ENCODE peak calls at places on chromosomes 1 and 21, in five cellular contexts. F is neural progenitor cell; A is naive thymus-derived CD4-positive, alpha-beta T cell; O is CD8-positive, alpha-beta T cell; W is AG04450. U is an unnamed sample. For H3K9me3, the result is how much of the 10 kb centered on the place peaks cover.

GRCh38 chr1:151897861-151898468 is 11.3 kb downstream of the THEM4 start:
- DNase-seq in F (no peak), A (no peak), O (no peak), W (no peak), U (no peak)

GRCh38 chr1:10692401-10693021 is 103.9 kb downstream of the CASZ1 start:
- DNase-seq in F (peak), A (peak), O (peak), W (no peak), U (peak)

GRCh38 chr1:215891673-215892072 is 324.6 kb downstream of the KCTD3 start:
- DNase-seq in F (no peak), A (no peak), O (no peak), W (no peak), U (no peak)

GRCh38 chr1:100164226-100164625 is 13.8 kb downstream of the LRRC39 start:
- DNase-seq in F (peak), A (no peak), O (no peak), W (no peak), U (no peak)

GRCh38 chr1:174967845-174968705 is 31.7 kb upstream of the CACYBP start:
- DNase-seq in F (no peak), A (peak), O (no peak), W (no peak), U (no peak)

GRCh38 chr1:3743421-3743820 is 8.8 kb upstream of the CCDC27 start:
- DNase-seq in F (no peak), A (no peak), O (no peak), W (no peak), U (no peak)

GRCh38 chr1:241747992-241748391 is 95.9 kb downstream of the WDR64 start:
- DNase-seq in F (peak), A (no peak), O (no peak), W (no peak), U (no peak)

GRCh38 chr1:178093958-178094751 is at the start of gene RASAL2:
- DNase-seq in F (peak), A (no peak), O (no peak), W (no peak), U (no peak)

GRCh38 chr1:172132836-172133235 is 287.6 kb upstream of the C1orf105 start:
- DNase-seq in F (no peak), A (no peak), O (no peak), W (no peak), U (no peak)

GRCh38 chr1:161373442-161373841 is 5.8 kb upstream of the CFAP126 start:
- DNase-seq in F (no peak), A (no peak), O (no peak), W (no peak), U (no peak)

GRCh38 chr1:111615874-111616715 is 3.5 kb upstream of the RAP1A start:
- DNase-seq in F (no peak), A (no peak), O (peak), W (no peak), U (peak)

GRCh38 chr1:44733365-44733764 is 2.4 kb upstream of the RNU5D-1 start:
- DNase-seq in F (no peak), A (no peak), O (no peak), W (no peak), U (no peak)

GRCh38 chr1:221794079-221794670 is 52.3 kb upstream of the DUSP10 start:
- DNase-seq in F (no peak), A (no peak), O (no peak), W (peak), U (no peak)

GRCh38 chr1:6334261-6334993 is 59.1 kb downstream of the ACOT7 start:
- DNase-seq in F (no peak), A (no peak), O (no peak), W (no peak), U (no peak)

GRCh38 chr1:25784575-25785051 is 15.4 kb upstream of the SELENON start:
- DNase-seq in F (no peak), A (no peak), O (no peak), W (no peak), U (no peak)

GRCh38 chr1:14571810-14572767 is 26.4 kb upstream of the KAZN start:
- DNase-seq in F (peak), A (no peak), O (no peak), W (no peak), U (peak)

GRCh38 chr1:64234714-64235113 is 31.3 kb downstream of the UBE2U start:
- DNase-seq in F (no peak), A (no peak), O (no peak), W (no peak), U (no peak)

GRCh38 chr1:42960693-42961559 is 2.3 kb upstream of the SLC2A1 start:
- DNase-seq in F (peak), A (no peak), O (no peak), W (no peak), U (peak)

GRCh38 chr1:14516974-14517812 is 81.3 kb upstream of the KAZN start:
- DNase-seq in F (no peak), A (no peak), O (no peak), W (peak), U (no peak)

GRCh38 chr1:147084273-147085096 is 87.8 kb downstream of the PRKAB2 start:
- DNase-seq in F (peak), A (peak), O (peak), W (peak), U (peak)

GRCh38 chr1:202145325-202146140 is 996 bp upstream of the ARL8A start:
- DNase-seq in F (no peak), A (no peak), O (no peak), W (no peak), U (peak)

GRCh38 chr1:244053831-244054230 is 2.7 kb downstream of the ZBTB18 start:
- DNase-seq in F (no peak), A (no peak), O (no peak), W (no peak), U (no peak)

GRCh38 chr1:223713546-223714420 is 1.4 kb downstream of the CAPN2 start:
- DNase-seq in F (no peak), A (no peak), O (no peak), W (no peak), U (no peak)

GRCh38 chr21:39575778-39576177 is 37.0 kb upstream of the B3GALT5 start:
- DNase-seq in F (no peak), A (no peak), O (no peak), W (no peak), U (no peak)

GRCh38 chr1:186819140-186819539 is 9.6 kb upstream of the PLA2G4A start:
- DNase-seq in F (no peak), A (no peak), O (no peak), W (peak), U (no peak)

GRCh38 chr1:110686188-110686587 is 11.4 kb upstream of the KCNA3 start:
- DNase-seq in F (no peak), A (peak), O (peak), W (no peak), U (no peak)

GRCh38 chr1:38680801-38681510 is 178.6 kb downstream of the RRAGC start:
- DNase-seq in F (peak), A (no peak), O (no peak), W (no peak), U (no peak)

GRCh38 chr21:46557469-46557868 is 47.4 kb downstream of the S100B start:
- DNase-seq in F (no peak), A (no peak), O (no peak), W (no peak), U (no peak)

GRCh38 chr1:193543259-193543658 is 356.8 kb upstream of the B3GALT2 start:
- DNase-seq in F (peak), A (no peak), O (no peak), W (no peak), U (no peak)

GRCh38 chr21:27206368-27206982 is 239.6 kb upstream of the ADAMTS5 start:
- DNase-seq in F (peak), A (no peak), O (no peak), W (no peak), U (no peak)

GRCh38 chr1:92481598-92482403 is 4.9 kb downstream of the GFI1 start:
- DNase-seq in F (peak), A (no peak), O (no peak), W (no peak), U (peak)

GRCh38 chr1:10510520-10511493 is 36.1 kb downstream of the PEX14 start:
- DNase-seq in F (no peak), A (peak), O (peak), W (peak), U (no peak)

GRCh38 chr21:42445311-42445710 is 41.6 kb downstream of the UBASH3A start:
- DNase-seq in F (no peak), A (no peak), O (no peak), W (no peak), U (no peak)

GRCh38 chr1:29798699-29799566 is 562.6 kb downstream of the PTPRU start:
- DNase-seq in F (no peak), A (no peak), O (no peak), W (no peak), U (no peak)

GRCh38 chr1:29801561-29801973 is 565.2 kb downstream of the PTPRU start:
- DNase-seq in F (no peak), A (no peak), O (no peak), W (no peak), U (no peak)

GRCh38 chr1:29800522-29800956 is 564.2 kb downstream of the PTPRU start:
- DNase-seq in F (no peak), A (no peak), O (no peak), W (no peak), U (no peak)

GRCh38 chr1:29801003-29801402 is 564.7 kb downstream of the PTPRU start:
- DNase-seq in F (no peak), A (no peak), O (no peak), W (no peak), U (no peak)

DNA sequence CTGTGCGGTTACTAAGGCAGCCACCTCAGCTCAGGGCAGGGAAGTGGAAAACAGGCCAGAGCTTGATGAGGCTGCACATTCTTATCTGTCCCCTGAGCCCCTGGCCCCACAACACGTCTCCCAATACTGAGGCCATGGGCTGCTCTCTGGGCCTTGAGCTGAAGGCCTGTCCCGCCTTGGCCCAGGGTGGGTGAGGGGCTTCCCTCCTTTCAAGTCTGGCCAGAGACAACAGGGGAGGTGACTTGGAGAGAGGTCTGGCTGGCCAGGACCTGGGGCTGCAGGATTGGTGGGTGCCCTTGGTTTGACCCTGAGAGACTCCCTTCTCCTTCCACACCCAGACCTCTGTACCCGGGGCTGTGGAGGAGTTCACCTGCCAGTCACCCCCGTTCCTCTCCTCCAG is 563.8 kb downstream of the PTPRU start:
- DNase-seq in F (no peak), A (no peak), O (no peak), W (no peak), U (no peak)
- H3K27ac ChIP-seq in F (no peak), A (no peak), O (no peak), W (no peak), U (no peak)

GRCh38 chr1:247164694-247165093 is 7.1 kb downstream of the ZNF124 start:
- DNase-seq in F (no peak), A (no peak), O (no peak), W (no peak), U (no peak)
- H3K9me3 ChIP-seq in F (under half), A (under half), O (under half), W (under half), U (half or more)

GRCh38 chr1:217462159-217462558 is 168.7 kb downstream of the GPATCH2 start:
- DNase-seq in F (no peak), A (no peak), O (no peak), W (no peak), U (no peak)
- H3K27ac ChIP-seq in F (no peak), A (no peak), O (no peak), W (no peak), U (no peak)

GRCh38 chr1:248786106-248786665 is 30.6 kb upstream of the LYPD8 start:
- DNase-seq in F (no peak), A (no peak), O (no peak), W (no peak), U (no peak)
- H3K9me3 ChIP-seq in F (under half), A (under half), O (under half), W (under half), U (under half)

GRCh38 chr1:230518511-230518910 is 92.4 kb upstream of the PGBD5 start:
- DNase-seq in F (peak), A (no peak), O (no peak), W (no peak), U (no peak)
- H3K27ac ChIP-seq in F (peak), A (no peak), O (no peak), W (no peak), U (no peak)

GRCh38 chr1:246528933-246529731 is 22.1 kb upstream of the SMYD3 start:
- DNase-seq in F (no peak), A (no peak), O (no peak), W (no peak), U (peak)
- H3K9me3 ChIP-seq in F (under half), A (under half), O (under half), W (under half), U (under half)

GRCh38 chr1:169148472-169149252 is 42.2 kb downstream of the ATP1B1 start:
- DNase-seq in F (no peak), A (no peak), O (no peak), W (no peak), U (no peak)
- H3K27ac ChIP-seq in F (no peak), A (no peak), O (no peak), W (no peak), U (no peak)

GRCh38 chr1:228298471-228298870 is 90.6 kb downstream of the OBSCN start:
- DNase-seq in F (no peak), A (no peak), O (no peak), W (no peak), U (no peak)
- H3K9me3 ChIP-seq in F (under half), A (under half), O (under half), W (under half), U (under half)

U was measured in Karpas-422.